ENCODE peak calls at places on chromosome 2, in four cellular contexts. Z is endothelial cell of umbilical vein; W is mammary epithelial cell; R is effector memory CD4-positive, alpha-beta T cell. D is an unnamed sample. For H3K36me3, the result is how much of the 10 kb centered on the place peaks cover.

GRCh38 chr2:173583196-173583595 is 228.5 kb downstream of the CDCA7 start:
- DNase-seq in Z (no peak), R (no peak), W (no peak), D (no peak)

GRCh38 chr2:200158586-200159365 is 147.7 kb upstream of the SPATS2L start:
- DNase-seq in Z (no peak), R (no peak), W (no peak), D (no peak)

GRCh38 chr2:215022418-215022817 is 116.0 kb downstream of the ABCA12 start:
- DNase-seq in Z (no peak), R (no peak), W (peak), D (peak)

GRCh38 chr2:209872675-209873074 is 101.0 kb downstream of the UNC80 start:
- DNase-seq in Z (no peak), W (no peak), R (no peak), D (peak)

GRCh38 chr2:197304556-197305011 is 6.0 kb downstream of the ANKRD44 start:
- DNase-seq in W (no peak), R (no peak), Z (no peak), D (no peak)

GRCh38 chr2:46651363-46652099 is 172.2 kb downstream of the TMEM247 start:
- DNase-seq in Z (no peak), W (no peak), R (no peak), D (no peak)

GRCh38 chr2:45014016-45014702 is 4.9 kb upstream of the SIX2 start:
- DNase-seq in Z (peak), R (no peak), W (no peak), D (peak)

GRCh38 chr2:207216454-207216853 is 50.7 kb upstream of the KLF7 start:
- DNase-seq in Z (no peak), W (no peak), R (no peak), D (no peak)

GRCh38 chr2:191959209-191959608 is 112.3 kb upstream of the CAVIN2 start:
- DNase-seq in R (no peak), W (no peak), Z (peak), D (no peak)

GRCh38 chr2:113133696-113134558 is 6.5 kb downstream of the IL1RN start:
- DNase-seq in Z (no peak), W (peak), R (no peak), D (peak)

GRCh38 chr2:216696751-216697560 is 1.6 kb upstream of the IGFBP5 start:
- DNase-seq in Z (peak), W (peak), R (no peak), D (no peak)

GRCh38 chr2:46065152-46065551 is 232.1 kb upstream of the EPAS1 start:
- DNase-seq in W (no peak), Z (no peak), R (no peak), D (no peak)

GRCh38 chr2:71001592-71002570 is 7.2 kb upstream of the TEX261 start:
- DNase-seq in Z (no peak), R (no peak), W (no peak), D (no peak)

GRCh38 chr2:32864337-32864736 is 82.4 kb upstream of the LTBP1 start:
- DNase-seq in Z (no peak), W (no peak), R (no peak), D (peak)

GRCh38 chr2:130728007-130728454 is 839 bp upstream of the GPR148 start:
- DNase-seq in W (no peak), R (peak), Z (no peak), D (no peak)
- H3K4me3 ChIP-seq in W (peak), R (peak), Z (no peak), D (peak)

GRCh38 chr2:171475979-171476378 is 42.0 kb downstream of the DCAF17 start:
- DNase-seq in W (no peak), Z (no peak), R (no peak), D (no peak)

GRCh38 chr2:171482308-171482707 is 40.0 kb upstream of the CYBRD1 start:
- DNase-seq in W (no peak), R (no peak), Z (no peak), D (no peak)

GRCh38 chr2:171479154-171479814 is 43.0 kb upstream of the CYBRD1 start:
- DNase-seq in Z (peak), R (no peak), W (peak), D (no peak)

GRCh38 chr2:171480908-171481307 is 41.4 kb upstream of the CYBRD1 start:
- DNase-seq in Z (no peak), R (no peak), W (no peak), D (no peak)

DNA sequence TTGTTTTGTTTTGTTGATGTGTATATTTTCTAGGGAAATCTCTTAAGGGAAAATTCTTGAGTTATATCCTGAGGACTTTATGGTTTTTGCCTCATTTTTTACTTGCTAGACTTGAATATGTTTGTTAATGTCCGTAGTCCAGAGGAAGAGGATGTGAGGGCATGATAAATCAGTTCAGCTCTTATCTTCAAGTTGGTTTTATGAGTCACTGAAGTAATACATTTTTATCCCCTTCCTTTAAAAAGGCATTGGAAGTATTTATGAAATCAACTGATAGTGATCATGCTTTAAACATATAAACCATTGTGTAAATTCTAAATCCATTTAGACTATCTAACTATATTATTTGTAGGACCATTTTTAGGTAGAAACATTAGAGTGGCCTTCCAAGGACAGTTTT is 43.9 kb upstream of the CYBRD1 start:
- DNase-seq in R (no peak), W (no peak), Z (peak), D (no peak)
- H3K36me3 ChIP-seq in R (under half), W (under half), Z (under half), D (under half)

GRCh38 chr2:49940616-49941015 is 786.3 kb upstream of the FSHR start:
- DNase-seq in R (no peak), W (no peak), Z (no peak), D (no peak)
- H3K4me3 ChIP-seq in R (peak), W (peak), Z (no peak), D (no peak)

GRCh38 chr2:232795920-232796319 is 19.6 kb upstream of the KCNJ13 start:
- DNase-seq in W (no peak), R (no peak), Z (no peak), D (no peak)
- H3K36me3 ChIP-seq in W (under half), R (half or more), Z (under half), D (half or more)

DNA sequence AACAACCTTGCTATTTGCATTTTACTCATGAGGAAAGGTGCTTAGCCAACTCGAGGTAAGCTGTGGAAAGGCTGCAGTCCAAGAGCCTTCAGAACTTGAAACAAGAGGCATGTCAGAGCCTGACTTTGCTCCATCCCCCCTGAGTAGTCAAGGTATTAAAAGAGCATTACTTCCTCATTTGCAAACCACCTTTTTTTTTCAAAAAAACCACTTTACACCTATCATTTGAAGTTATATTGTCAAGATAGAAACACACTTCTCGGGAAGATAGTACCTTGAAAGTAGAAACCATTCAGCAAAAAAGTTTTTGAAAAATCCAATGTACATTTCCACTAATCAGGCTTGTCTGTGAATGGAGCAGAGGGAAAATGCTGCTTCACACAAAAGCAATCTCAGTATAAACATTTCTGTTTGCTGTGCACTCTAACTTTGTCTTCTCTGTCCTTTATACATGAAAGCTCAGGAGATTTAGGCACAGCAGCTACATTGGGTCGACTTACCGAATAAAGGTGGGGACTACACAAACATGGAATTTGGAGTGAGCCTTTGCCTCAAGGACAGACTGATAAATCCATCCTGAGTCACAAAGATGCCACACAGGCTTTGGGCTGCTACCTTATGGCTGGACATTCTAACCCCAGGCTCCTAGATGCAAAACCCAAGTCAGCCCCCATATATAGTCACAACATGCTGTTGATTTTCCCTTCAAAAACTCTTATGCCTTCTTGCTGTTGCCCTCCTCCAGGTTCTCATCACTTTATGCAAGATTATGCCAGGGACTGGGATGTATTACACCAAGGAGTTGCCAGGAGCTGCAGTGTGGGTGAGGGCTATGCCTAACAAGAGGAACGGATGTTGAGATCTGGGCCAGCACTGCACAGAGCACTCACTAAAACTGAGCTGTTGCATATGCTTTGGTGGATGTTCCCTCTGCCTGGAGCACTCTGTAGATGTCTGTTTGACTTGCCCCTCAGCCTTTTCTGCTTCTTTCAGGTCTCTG is 41.4 kb upstream of the EML4 start:
- DNase-seq in Z (no peak), W (peak), R (no peak), D (no peak)
- H3K4me3 ChIP-seq in Z (no peak), W (no peak), R (peak), D (no peak)

GRCh38 chr2:43889416-43889815 is 50.6 kb downstream of the ABCG8 start:
- DNase-seq in R (no peak), W (no peak), Z (no peak), D (no peak)

GRCh38 chr2:43887176-43887575 is 48.4 kb downstream of the ABCG8 start:
- DNase-seq in Z (no peak), W (no peak), R (no peak), D (no peak)

GRCh38 chr2:43882312-43882711 is 43.5 kb downstream of the ABCG8 start:
- DNase-seq in R (no peak), W (no peak), Z (no peak), D (no peak)

GRCh38 chr2:43884674-43885073 is 45.9 kb downstream of the ABCG8 start:
- DNase-seq in R (no peak), W (no peak), Z (no peak), D (no peak)

DNA sequence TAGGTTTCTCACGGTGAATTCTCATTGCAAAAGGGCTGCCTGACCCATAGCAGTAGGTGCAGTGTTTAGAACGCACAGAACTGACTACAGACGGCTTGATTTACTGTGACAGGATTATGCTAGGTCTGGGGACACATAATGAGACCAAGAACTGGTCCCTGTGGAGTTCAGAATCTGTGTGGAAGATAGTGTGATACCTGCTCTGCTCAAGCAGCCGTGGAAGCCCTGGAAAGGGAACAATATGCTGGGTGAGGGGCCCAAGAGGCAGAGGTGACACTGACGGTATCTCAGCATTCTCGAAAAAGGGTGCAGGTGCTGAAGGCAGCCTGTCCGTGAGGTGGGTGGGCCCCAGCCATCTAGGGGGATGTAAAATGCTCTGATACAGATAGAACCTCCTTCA is 46.5 kb downstream of the ABCG8 start:
- DNase-seq in R (no peak), W (no peak), Z (no peak), D (no peak)
- H3K36me3 ChIP-seq in R (under half), W (under half), Z (under half), D (under half)

D was measured in MG63.